ENCODE peak calls at places on chromosome 19, in seven cellular contexts. Z is brain microvascular endothelial cell, R is lung, X is K562, K is WTC11, L is lower leg skin, V is ovary. B is an unnamed sample.

GRCh38 chr19:44332145-44332544 is 24.3 kb downstream of the ZNF112 start:
- DNase-seq in K (no peak), R (no peak), Z (no peak), X (no peak), V (no peak), L (no peak), B (no peak)

GRCh38 chr19:47628058-47628771 is 19.3 kb downstream of the BICRA start:
- DNase-seq in Z (no peak), V (no peak), X (no peak), R (no peak), K (no peak), L (no peak), B (no peak)

GRCh38 chr19:46350029-46350757 is 3.3 kb downstream of the PPP5C start:
- DNase-seq in L (no peak), V (no peak), X (no peak), R (no peak), K (no peak), Z (no peak), B (no peak)

GRCh38 chr19:1650627-1651009 is 1.8 kb downstream of the TCF3 start:
- DNase-seq in R (no peak), V (no peak), K (peak; percentile 61), X (no peak), L (no peak), Z (no peak), B (no peak)

GRCh38 chr19:571127-571974 is 1.0 kb upstream of the BSG start:
- DNase-seq in R (peak; percentile 60), V (peak; percentile 57), X (peak; percentile 55), L (peak; percentile 53), Z (no peak), K (peak; percentile 52), B (peak; percentile 78)

GRCh38 chr19:53237114-53237777 is 17.4 kb downstream of the ZNF677 start:
- DNase-seq in K (no peak), X (no peak), Z (no peak), R (no peak), V (no peak), L (no peak), B (no peak)

GRCh38 chr19:16249826-16250434 is 52.2 kb downstream of the AP1M1 start:
- DNase-seq in Z (no peak), L (no peak), X (no peak), V (no peak), K (no peak), R (no peak), B (no peak)

GRCh38 chr19:47093254-47093653 is 20.3 kb downstream of the ZC3H4 start:
- DNase-seq in R (no peak), V (no peak), X (no peak), Z (no peak), L (no peak), K (no peak), B (no peak)

GRCh38 chr19:374886-375235 is 30.3 kb upstream of the MIER2 start:
- DNase-seq in X (peak; percentile 38), R (no peak), V (no peak), Z (no peak), K (no peak), L (no peak), B (peak; percentile 77)

GRCh38 chr19:29571181-29571580 is 34.9 kb upstream of the POP4 start:
- DNase-seq in Z (no peak), K (no peak), X (no peak), R (no peak), V (no peak), L (no peak), B (no peak)

GRCh38 chr19:8655340-8655709 is 24.9 kb downstream of the NFILZ start:
- DNase-seq in V (no peak), L (no peak), R (no peak), Z (no peak), K (no peak), X (no peak), B (no peak)

GRCh38 chr19:18685597-18686164 is 2.2 kb downstream of the CRTC1 start:
- DNase-seq in Z (no peak), R (no peak), L (no peak), X (no peak), K (no peak), V (no peak), B (no peak)
- TF ChIP-seq CTCF in Z (no peak), R (no peak), L (no peak), X (no peak), K (no peak), V (no peak), B (no peak)

DNA sequence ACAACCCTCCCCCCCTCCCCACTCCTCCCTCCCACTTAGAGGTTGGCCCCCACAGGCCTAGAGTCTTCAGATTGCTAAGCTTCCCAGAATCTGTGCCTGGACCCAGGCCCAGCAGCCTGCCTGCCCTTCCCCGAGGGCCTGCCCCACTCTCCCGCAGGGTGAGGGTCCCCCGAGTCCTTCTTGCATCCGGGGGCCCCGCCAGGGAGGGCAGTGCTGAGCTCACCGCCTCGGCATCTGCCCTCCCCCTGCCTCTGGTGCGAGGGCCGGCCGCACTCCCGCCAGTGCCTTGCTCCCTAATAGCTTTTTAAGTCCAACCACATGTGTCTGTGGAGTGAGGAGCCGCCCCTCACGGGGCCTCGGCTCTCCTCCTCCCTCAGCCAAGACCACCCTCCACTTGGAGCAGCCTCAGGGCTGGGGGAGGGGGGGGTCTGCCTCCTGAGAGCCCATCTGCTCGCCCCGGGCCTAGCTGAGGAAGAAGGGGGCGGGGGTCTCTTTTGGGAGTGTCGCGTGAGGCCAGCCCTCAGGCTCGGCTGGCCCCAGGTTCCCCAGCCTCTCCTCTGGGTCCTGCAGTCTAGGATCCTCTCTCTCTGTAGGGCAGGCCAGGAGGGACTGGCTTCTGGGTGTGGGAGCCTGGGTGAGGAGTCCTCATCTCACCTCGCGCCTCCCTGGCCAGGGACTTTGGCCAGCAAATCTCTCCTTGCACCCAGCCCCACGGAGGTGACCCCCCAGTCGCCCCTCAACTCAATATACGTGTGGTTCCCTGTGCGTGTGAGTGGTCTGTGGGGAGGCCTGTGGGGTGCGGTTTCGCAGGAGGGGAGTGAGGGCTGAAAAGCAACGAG is 47.2 kb downstream of the LYL1 start:
- DNase-seq in L (peak; percentile 63), R (peak; percentile 61), K (peak; percentile 61), V (peak; percentile 88), X (no peak), Z (peak; percentile 70), B (peak; percentile 95)
- TF ChIP-seq CTCF in L (no peak), R (no peak), K (no peak), V (no peak), X (no peak), Z (no peak), B (peak; percentile 16)

GRCh38 chr19:40570313-40571004 is 6.2 kb upstream of the SHKBP1 start:
- DNase-seq in Z (peak; percentile 100), V (peak; percentile 99), R (peak; percentile 100), L (peak; percentile 98), K (peak; percentile 100), X (peak; percentile 97), B (peak; percentile 99)
- TF ChIP-seq CTCF in Z (peak; percentile 73), V (no peak), R (no peak), L (no peak), K (no peak), X (peak; percentile 57), B (no peak)

GRCh38 chr19:50518091-50519005 is 4.6 kb upstream of the ASPDH start:
- DNase-seq in K (peak; percentile 73), X (no peak), L (no peak), R (no peak), Z (no peak), V (no peak), B (no peak)
- TF ChIP-seq CTCF in K (peak; percentile 59), X (no peak), L (no peak), R (no peak), Z (no peak), V (no peak), B (no peak)

GRCh38 chr19:14097532-14098151 is 7.1 kb upstream of the SAMD1 start:
- DNase-seq in X (no peak), Z (no peak), K (peak; percentile 53), L (no peak), R (no peak), V (no peak), B (no peak)
- TF ChIP-seq CTCF in X (peak; percentile 63), Z (peak; percentile 28), K (peak; percentile 6), L (no peak), R (no peak), V (no peak), B (peak; percentile 23)

DNA sequence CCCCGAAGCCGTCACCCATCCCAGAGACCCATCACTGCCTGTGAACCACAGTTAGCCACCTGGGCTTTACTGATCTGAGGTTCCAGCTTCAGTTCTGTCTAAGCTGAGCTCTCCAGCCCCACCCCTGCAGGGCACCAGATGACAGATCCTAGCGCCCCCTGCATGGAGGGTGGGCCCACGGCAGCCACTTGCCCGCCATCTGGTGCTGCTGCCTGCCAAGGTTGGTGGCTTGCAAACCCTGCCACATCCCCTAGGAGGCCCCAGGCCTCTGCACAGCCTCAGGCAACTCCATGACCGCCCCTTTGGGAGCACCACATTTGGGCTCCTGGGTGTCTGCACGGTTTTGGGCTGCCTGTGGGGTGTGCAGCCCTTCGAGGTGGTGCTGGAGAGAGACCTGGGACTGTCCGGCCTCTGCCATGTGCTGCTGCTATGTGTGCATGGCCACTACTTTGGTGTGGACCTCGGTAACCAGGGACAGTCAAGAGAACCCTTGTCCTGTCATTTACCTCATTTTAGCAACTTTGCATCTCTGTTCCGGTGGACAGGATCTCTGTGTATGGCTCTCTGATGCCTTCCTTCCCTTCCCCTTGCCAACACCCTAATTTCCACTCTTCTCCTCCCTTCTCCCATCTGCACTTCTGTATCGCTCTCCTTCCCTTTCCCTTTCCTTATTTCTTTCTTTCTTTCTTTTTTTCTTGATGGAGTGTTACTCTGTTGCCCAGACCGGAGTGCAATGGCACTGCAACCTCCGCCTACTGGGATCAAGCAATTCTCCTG is 17.4 kb upstream of the SDHAF1 start:
- DNase-seq in L (no peak), R (no peak), V (no peak), X (peak; percentile 71), K (peak; percentile 86), Z (no peak), B (no peak)
- TF ChIP-seq CTCF in L (no peak), R (no peak), V (no peak), X (peak; percentile 59), K (peak; percentile 35), Z (peak; percentile 32), B (no peak)

DNA sequence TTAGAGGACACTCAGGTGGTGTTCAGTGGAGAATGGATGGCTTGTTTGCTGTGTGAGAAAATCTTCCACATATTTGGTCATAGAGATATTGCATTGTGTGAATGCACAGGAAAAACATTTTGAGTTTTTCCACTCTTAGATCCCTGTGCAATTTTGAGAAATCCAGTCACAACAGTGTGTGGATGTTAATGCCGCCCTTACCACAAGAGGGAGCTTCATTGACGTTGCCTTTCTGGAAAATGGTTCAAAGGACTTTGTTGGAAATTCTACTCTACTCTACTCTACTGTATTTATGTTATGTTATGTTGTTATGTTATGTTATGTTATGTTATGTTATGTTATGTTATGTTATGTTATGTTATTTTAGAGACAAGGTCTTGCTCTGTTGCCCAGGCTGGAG is 13.4 kb downstream of the ZNF20 start:
- DNase-seq in V (no peak), K (peak; percentile 22), L (no peak), Z (peak; percentile 13), R (no peak), X (peak; percentile 30), B (no peak)
- TF ChIP-seq CTCF in V (no peak), K (peak; percentile 39), L (no peak), Z (peak; percentile 50), R (no peak), X (peak; percentile 60), B (peak; percentile 36)

B was measured in osteocyte.